ENCODE peak calls at places on chromosomes 11 and 22, in four cellular contexts. One of them, this sample, is unnamed.

GRCh38 chr22:37165940-37166674 is 16.4 kb upstream of the IL2RB start:
- DNase-seq in K562: no peak
- DNase-seq in GM12878: no peak
- DNase-seq in IMR-90: no peak
- DNase-seq in this sample: no peak

GRCh38 chr11:92141159-92141558 is 83.5 kb upstream of the FAT3 start:
- DNase-seq in IMR-90: no peak
- DNase-seq in K562: no peak
- DNase-seq in GM12878: no peak
- DNase-seq in this sample: no peak

GRCh38 chr11:58395581-58395980 is 11.1 kb downstream of the OR5B3 start:
- DNase-seq in IMR-90: peak
- DNase-seq in GM12878: no peak
- DNase-seq in K562: no peak
- DNase-seq in this sample: no peak

GRCh38 chr11:43578346-43579170 is 102.0 kb upstream of the HSD17B12 start:
- DNase-seq in IMR-90: peak
- DNase-seq in GM12878: no peak
- DNase-seq in K562: no peak
- DNase-seq in this sample: no peak

GRCh38 chr11:77287615-77288273 is 13.7 kb downstream of the GDPD4 start:
- DNase-seq in K562: no peak
- DNase-seq in IMR-90: peak
- DNase-seq in GM12878: no peak
- DNase-seq in this sample: no peak

GRCh38 chr11:33315822-33316221 is 58.6 kb downstream of the HIPK3 start:
- DNase-seq in IMR-90: no peak
- DNase-seq in GM12878: no peak
- DNase-seq in K562: no peak
- DNase-seq in this sample: no peak

GRCh38 chr11:90476442-90477007 is 253.7 kb upstream of the CHORDC1 start:
- DNase-seq in K562: no peak
- DNase-seq in GM12878: peak
- DNase-seq in IMR-90: peak
- DNase-seq in this sample: peak

GRCh38 chr11:76770642-76771445 is 12.3 kb upstream of the TSKU start:
- DNase-seq in K562: no peak
- DNase-seq in IMR-90: peak
- DNase-seq in GM12878: no peak
- DNase-seq in this sample: no peak

GRCh38 chr11:133038850-133039249 is 493.5 kb downstream of the OPCML start:
- DNase-seq in K562: no peak
- DNase-seq in GM12878: no peak
- DNase-seq in IMR-90: no peak
- DNase-seq in this sample: no peak

GRCh38 chr11:113314389-113315301 is at the start of gene TTC12:
- DNase-seq in K562: peak
- DNase-seq in GM12878: peak
- DNase-seq in IMR-90: peak
- DNase-seq in this sample: peak

GRCh38 chr11:69343401-69344321 is 49.7 kb downstream of the MYEOV start:
- DNase-seq in K562: no peak
- DNase-seq in IMR-90: no peak
- DNase-seq in GM12878: no peak
- DNase-seq in this sample: no peak

GRCh38 chr22:47215851-47216250 is 453.4 kb downstream of the TBC1D22A start:
- DNase-seq in GM12878: no peak
- DNase-seq in K562: no peak
- DNase-seq in IMR-90: no peak
- DNase-seq in this sample: no peak

GRCh38 chr11:62494246-62494645 is 52.4 kb downstream of the AHNAK start:
- DNase-seq in IMR-90: no peak
- DNase-seq in GM12878: no peak
- DNase-seq in K562: no peak
- DNase-seq in this sample: no peak

GRCh38 chr11:28836285-28837081 is 728.3 kb downstream of the METTL15 start:
- DNase-seq in IMR-90: peak
- DNase-seq in K562: no peak
- DNase-seq in GM12878: no peak
- DNase-seq in this sample: peak
- TF ChIP-seq FOS in IMR-90: peak
- TF ChIP-seq FOS in K562: no peak
- TF ChIP-seq FOS in GM12878: no peak
- TF ChIP-seq FOS in this sample: peak

GRCh38 chr11:22763166-22763565 is 66.4 kb downstream of the SVIP start:
- DNase-seq in K562: no peak
- DNase-seq in IMR-90: no peak
- DNase-seq in GM12878: no peak
- DNase-seq in this sample: no peak
- TF ChIP-seq FOS in K562: no peak
- TF ChIP-seq FOS in IMR-90: no peak
- TF ChIP-seq FOS in GM12878: no peak
- TF ChIP-seq FOS in this sample: no peak

DNA sequence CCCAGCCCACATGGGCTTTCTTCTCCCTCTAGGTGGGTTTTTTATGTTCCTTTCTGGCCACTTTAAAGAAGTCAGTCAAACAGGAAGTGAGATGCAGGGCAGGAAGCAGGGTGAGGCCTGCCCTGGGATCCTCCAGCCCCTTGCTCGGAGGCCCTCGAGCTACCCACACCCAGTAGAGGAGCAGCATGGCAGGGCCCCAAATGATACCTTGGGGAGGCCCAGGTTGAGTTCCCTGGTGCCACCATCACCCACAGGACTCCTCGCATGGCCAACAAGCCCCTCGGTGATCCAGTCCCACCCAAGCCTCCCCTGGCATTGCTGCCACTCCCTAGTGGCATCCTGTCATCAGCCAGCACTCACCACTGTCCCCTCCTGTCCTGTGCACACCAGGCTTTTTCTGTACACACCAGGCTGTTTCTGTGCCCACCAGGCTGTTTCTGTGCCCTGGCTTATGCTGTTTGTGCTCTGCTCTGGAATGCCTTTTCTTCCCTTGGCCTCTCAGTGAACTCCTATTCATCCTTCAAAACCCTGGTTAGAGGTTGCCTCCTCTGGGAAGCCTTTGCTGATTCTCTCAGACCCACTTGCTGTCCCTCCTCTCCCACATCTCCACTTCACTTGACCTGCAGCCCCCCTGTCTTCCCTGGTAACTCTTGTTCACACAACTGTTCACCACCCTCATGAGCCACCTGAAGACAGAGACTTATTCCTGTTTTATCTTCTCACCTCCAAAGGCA is 3.1 kb upstream of the PTGDR2 start:
- DNase-seq in IMR-90: no peak
- DNase-seq in K562: no peak
- DNase-seq in GM12878: no peak
- DNase-seq in this sample: no peak
- TF ChIP-seq FOS in IMR-90: no peak
- TF ChIP-seq FOS in K562: no peak
- TF ChIP-seq FOS in GM12878: no peak
- TF ChIP-seq FOS in this sample: no peak

GRCh38 chr11:119696378-119697157 is 32.4 kb downstream of the NECTIN1 start:
- DNase-seq in IMR-90: no peak
- DNase-seq in K562: no peak
- DNase-seq in GM12878: no peak
- DNase-seq in this sample: no peak
- TF ChIP-seq FOS in IMR-90: no peak
- TF ChIP-seq FOS in K562: no peak
- TF ChIP-seq FOS in GM12878: no peak
- TF ChIP-seq FOS in this sample: no peak

DNA sequence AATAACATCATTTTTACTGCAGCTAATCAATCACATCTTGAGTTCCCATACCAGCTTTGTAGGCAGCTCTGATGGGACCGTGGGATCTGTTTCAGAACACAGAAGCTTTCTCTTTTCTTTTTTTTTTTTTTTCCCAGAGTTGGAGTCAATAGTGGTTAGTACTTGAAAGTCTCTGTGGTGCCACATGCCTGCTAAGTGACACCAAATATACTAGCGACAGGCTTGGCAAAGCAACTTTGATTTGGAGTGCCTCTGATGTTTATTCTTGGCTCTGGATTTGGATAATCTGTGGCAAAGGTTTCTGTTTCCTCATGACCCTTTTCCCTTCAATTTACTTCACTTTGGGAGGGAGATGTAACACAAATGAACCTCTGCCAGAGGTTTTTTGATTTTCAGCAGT is 681.4 kb upstream of the TENM4 start:
- DNase-seq in IMR-90: no peak
- DNase-seq in GM12878: no peak
- DNase-seq in K562: no peak
- DNase-seq in this sample: no peak
- TF ChIP-seq FOS in IMR-90: no peak
- TF ChIP-seq FOS in GM12878: no peak
- TF ChIP-seq FOS in K562: no peak
- TF ChIP-seq FOS in this sample: no peak

DNA sequence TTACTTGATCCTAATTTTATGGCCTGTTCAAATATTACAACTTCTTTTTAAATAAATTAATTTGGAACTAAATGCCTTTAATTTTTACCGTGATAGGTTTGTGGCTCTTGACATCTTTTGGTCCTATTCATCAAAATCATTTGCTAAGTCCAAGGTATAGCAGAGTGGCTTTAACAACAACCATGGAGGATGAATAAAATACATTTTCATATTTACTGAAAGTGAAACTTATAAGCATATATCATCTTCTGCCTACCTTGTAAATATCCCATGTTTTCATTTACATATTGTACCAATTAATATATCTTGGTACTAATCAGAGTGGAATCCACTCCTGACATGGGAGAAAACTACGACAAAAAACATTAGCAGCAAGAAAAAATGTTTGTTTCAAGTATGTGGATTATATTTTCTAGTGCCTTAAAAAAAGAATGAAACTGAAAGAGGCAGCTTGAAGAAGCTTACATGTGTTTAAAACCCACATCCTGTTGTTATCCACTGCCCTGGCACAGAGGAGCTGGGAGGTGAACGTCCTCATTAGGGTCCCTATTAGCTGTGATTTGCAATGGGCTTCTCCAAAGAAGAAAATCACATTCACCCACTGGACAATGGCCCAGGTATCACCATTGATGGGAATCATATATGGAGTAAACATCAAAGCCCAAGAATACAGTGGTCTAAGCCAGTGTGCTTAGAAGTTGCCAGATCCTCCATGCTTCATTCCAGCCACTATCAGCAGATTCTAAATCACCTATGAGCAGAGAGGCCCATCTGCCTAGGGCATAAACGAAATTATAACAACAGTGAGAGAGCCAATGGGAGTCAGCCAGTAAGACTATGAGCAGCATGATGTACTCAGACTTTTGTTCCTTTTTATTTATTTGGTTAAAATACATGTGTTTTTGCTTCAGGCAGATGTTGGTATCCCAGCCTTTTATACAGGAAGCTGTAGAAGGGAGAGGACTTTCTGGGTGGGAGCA is 84.7 kb downstream of the MAML2 start:
- DNase-seq in GM12878: no peak
- DNase-seq in IMR-90: peak
- DNase-seq in K562: no peak
- DNase-seq in this sample: no peak
- TF ChIP-seq FOS in GM12878: no peak
- TF ChIP-seq FOS in IMR-90: no peak
- TF ChIP-seq FOS in K562: no peak
- TF ChIP-seq FOS in this sample: no peak

DNA sequence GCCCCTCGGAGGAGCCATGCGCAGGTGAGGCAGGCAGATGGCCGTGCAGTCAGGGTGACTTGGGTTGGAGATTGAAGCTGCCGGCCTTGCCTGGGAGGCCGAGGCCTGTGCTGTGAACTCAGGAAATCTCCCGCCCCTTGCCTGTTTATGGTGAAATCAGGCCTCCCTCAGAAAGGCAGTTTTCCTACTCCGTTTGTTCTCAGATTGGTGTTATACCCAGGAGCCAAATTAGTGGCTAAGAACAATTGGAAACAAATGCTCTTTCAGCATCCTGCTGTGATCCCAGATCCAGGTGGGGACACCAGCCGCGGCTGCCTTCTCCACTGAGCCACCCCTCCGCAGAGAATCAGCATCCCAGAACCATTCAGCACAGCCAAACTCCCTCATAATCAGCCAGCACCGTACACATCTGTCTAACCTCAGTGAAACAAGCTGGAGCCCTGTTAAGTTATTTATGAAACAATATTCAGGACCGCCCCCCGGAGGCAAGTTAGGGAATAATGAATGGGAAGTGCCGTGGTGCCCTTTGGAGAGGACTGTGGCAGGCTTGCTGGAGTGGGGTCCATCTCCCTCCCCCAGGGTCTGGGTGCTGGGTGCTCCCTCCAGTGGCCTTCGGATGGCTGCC is 60.0 kb downstream of the PKNOX2 start:
- DNase-seq in IMR-90: peak
- DNase-seq in GM12878: no peak
- DNase-seq in K562: peak
- DNase-seq in this sample: peak
- TF ChIP-seq FOS in IMR-90: no peak
- TF ChIP-seq FOS in GM12878: no peak
- TF ChIP-seq FOS in K562: no peak
- TF ChIP-seq FOS in this sample: no peak

GRCh38 chr11:128282053-128282452 is 305.3 kb downstream of the ETS1 start:
- DNase-seq in GM12878: no peak
- DNase-seq in K562: no peak
- DNase-seq in IMR-90: no peak
- DNase-seq in this sample: no peak
- TF ChIP-seq FOS in GM12878: no peak
- TF ChIP-seq FOS in K562: no peak
- TF ChIP-seq FOS in IMR-90: no peak
- TF ChIP-seq FOS in this sample: no peak

This sample was measured in endothelial cell of umbilical vein.